ENCODE peak calls at places on chromosome 12, in five cellular contexts. W, O, M, F and L are unnamed samples.

GRCh38 chr12:124645530-124646244 is 78.3 kb upstream of the NCOR2 start:
- DNase-seq in M (no peak), W (no peak), F (no peak), O (no peak), L (no peak)

GRCh38 chr12:31890295-31891285 is 68.6 kb upstream of the RESF1 start:
- DNase-seq in F (no peak), M (no peak), W (no peak), O (no peak), L (no peak)

GRCh38 chr12:132716356-132716755 is 5.7 kb downstream of the PGAM5 start:
- DNase-seq in M (no peak), W (no peak), O (no peak), F (no peak), L (no peak)

GRCh38 chr12:14958361-14959125 is 2.9 kb downstream of the ARHGDIB start:
- DNase-seq in F (no peak), M (no peak), W (no peak), O (no peak), L (no peak)

GRCh38 chr12:55626154-55626553 is 10.5 kb upstream of the OR10P1 start:
- DNase-seq in M (no peak), F (no peak), W (no peak), O (no peak), L (no peak)

GRCh38 chr12:118103231-118103600 is 595 bp downstream of the VSIG10 start:
- DNase-seq in M (peak), W (peak), O (no peak), F (no peak), L (no peak)

GRCh38 chr12:118120579-118121363 is 15.2 kb upstream of the PEBP1 start:
- DNase-seq in M (peak), W (peak), O (peak), F (peak), L (no peak)

GRCh38 chr12:52581481-52581880 is 7.8 kb upstream of the KRT74 start:
- DNase-seq in M (no peak), F (peak), O (peak), W (peak), L (peak)

GRCh38 chr12:20646239-20646827 is 48.8 kb upstream of the SLCO1C1 start:
- DNase-seq in W (peak), M (no peak), O (peak), F (no peak), L (peak)

GRCh38 chr12:132604108-132605054 is 6.0 kb downstream of the LRCOL1 start:
- DNase-seq in O (no peak), F (peak), M (peak), W (no peak), L (no peak)

GRCh38 chr12:80690513-80690912 is 16.9 kb upstream of the MYF6 start:
- DNase-seq in W (no peak), O (no peak), F (no peak), M (no peak), L (no peak)
- TF ChIP-seq CTCF in W (no peak), O (no peak), F (no peak), M (no peak), L (no peak)

GRCh38 chr12:64390275-64390851 is at the start of gene C12orf56:
- DNase-seq in W (peak), M (no peak), F (peak), O (peak), L (no peak)

GRCh38 chr12:64385019-64385418 is 5.5 kb downstream of the C12orf56 start:
- DNase-seq in M (no peak), F (no peak), O (no peak), W (no peak), L (no peak)

GRCh38 chr12:64385468-64385867 is 5.1 kb downstream of the C12orf56 start:
- DNase-seq in M (no peak), O (peak), F (no peak), W (peak), L (peak)

GRCh38 chr12:64389154-64389553 is 1.4 kb downstream of the C12orf56 start:
- DNase-seq in O (no peak), F (peak), W (no peak), M (no peak), L (no peak)

DNA sequence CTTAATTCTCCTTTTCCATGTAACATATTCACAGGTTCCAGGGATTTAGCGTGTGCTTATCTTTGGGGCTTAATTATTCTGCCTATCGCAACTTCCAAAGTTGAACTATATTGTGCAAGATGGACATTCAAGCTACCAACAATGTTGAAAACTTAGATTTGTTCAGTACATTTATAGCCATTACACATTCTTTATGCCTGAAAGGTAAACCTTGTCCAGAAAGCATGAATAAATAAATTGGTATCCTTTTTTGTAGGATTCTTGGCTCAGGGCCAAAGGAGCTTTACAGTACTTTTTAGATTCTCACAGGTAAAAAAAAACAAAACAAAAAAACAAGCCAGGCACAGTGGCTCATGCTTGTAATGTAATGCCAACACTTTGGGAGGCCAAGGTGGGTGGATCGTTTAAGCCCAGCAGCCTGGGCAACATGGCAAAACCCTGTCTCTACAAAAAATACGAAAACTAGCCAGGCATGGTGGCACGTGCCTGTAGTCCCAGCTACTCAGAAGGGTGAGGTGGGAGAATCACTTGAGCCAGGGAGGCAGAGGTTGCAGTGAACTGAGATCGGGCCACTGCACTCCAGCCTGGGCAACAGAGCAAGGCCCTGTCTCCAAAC is 3.2 kb downstream of the C12orf56 start:
- DNase-seq in M (no peak), W (peak), O (no peak), F (peak), L (no peak)
- H3K4me3 ChIP-seq in M (no peak), W (no peak), O (no peak), F (no peak), L (no peak)

GRCh38 chr12:121837680-121838079 is 21.0 kb downstream of the HPD start:
- DNase-seq in O (no peak), F (no peak), W (peak), M (no peak), L (no peak)
- TF ChIP-seq CTCF in O (no peak), F (no peak), W (no peak), M (no peak), L (no peak)

GRCh38 chr12:96049096-96049495 is 13.7 kb upstream of the LTA4H start:
- DNase-seq in O (no peak), F (no peak), M (no peak), W (no peak), L (no peak)

GRCh38 chr12:96048392-96048969 is 13.1 kb upstream of the LTA4H start:
- DNase-seq in O (no peak), M (no peak), F (no peak), W (no peak), L (no peak)

GRCh38 chr12:96047151-96047620 is 11.8 kb upstream of the LTA4H start:
- DNase-seq in O (no peak), M (no peak), F (no peak), W (no peak), L (no peak)

GRCh38 chr12:96046543-96047137 is 11.3 kb upstream of the LTA4H start:
- DNase-seq in W (no peak), F (no peak), M (no peak), O (no peak), L (no peak)

GRCh38 chr12:96047621-96048211 is 12.3 kb upstream of the LTA4H start:
- DNase-seq in M (no peak), O (peak), F (no peak), W (peak), L (peak)
- H3K4me3 ChIP-seq in M (no peak), O (no peak), F (no peak), W (no peak), L (no peak)